ENCODE peak calls at places on chromosomes 7 and 10, in nine cellular contexts. V, J, D, K, H, F, Z, L and Y are unnamed samples.
A peak's percentile ranks its signal among the peaks of the same experiment; 100 is the strongest.

GRCh38 chr10:78211476-78212110 is 177.9 kb downstream of the RPS24 start:
- DNase-seq in V (no peak), J (peak; percentile 78), D (peak; percentile 11), K (peak; percentile 25), H (no peak), F (peak; percentile 23), Z (peak; percentile 64), L (no peak), Y (no peak)

GRCh38 chr10:110461088-110461487 is 36.6 kb upstream of the DUSP5 start:
- DNase-seq in V (no peak), J (no peak), D (no peak), K (no peak), H (no peak), F (no peak), Z (no peak), L (no peak), Y (no peak)

GRCh38 chr10:70551971-70552422 is 50.5 kb downstream of the PRF1 start:
- DNase-seq in V (no peak), J (peak; percentile 94), D (no peak), K (no peak), H (peak; percentile 77), F (no peak), Z (peak; percentile 96), L (no peak), Y (peak; percentile 75)

GRCh38 chr10:43680035-43680434 is 31.4 kb upstream of the ZNF32 start:
- DNase-seq in V (no peak), J (peak; percentile 43), D (peak; percentile 14), K (no peak), H (no peak), F (peak; percentile 49), Z (peak; percentile 24), L (no peak), Y (no peak)

GRCh38 chr7:6175642-6176041 is 96.8 kb downstream of the CYTH3 start:
- DNase-seq in V (no peak), J (peak; percentile 73), D (peak; percentile 60), K (no peak), H (no peak), F (no peak), Z (peak; percentile 83), L (no peak), Y (no peak)

GRCh38 chr7:151727579-151728285 is 149.2 kb downstream of the PRKAG2 start:
- DNase-seq in V (peak; percentile 44), J (peak; percentile 99), D (peak; percentile 98), K (peak; percentile 58), H (peak; percentile 89), F (peak; percentile 64), Z (peak; percentile 88), L (peak; percentile 79), Y (peak; percentile 96)

GRCh38 chr10:69092959-69093850 is 5.3 kb downstream of the SRGN start:
- DNase-seq in V (peak; percentile 91), J (peak; percentile 89), D (peak; percentile 77), K (peak; percentile 75), H (peak; percentile 82), F (peak; percentile 93), Z (peak; percentile 92), L (peak; percentile 63), Y (peak; percentile 72)

GRCh38 chr10:87752571-87752970 is 65.5 kb downstream of the ATAD1 start:
- DNase-seq in V (no peak), J (peak; percentile 67), D (peak; percentile 71), K (no peak), H (no peak), F (no peak), Z (peak; percentile 59), L (no peak), Y (no peak)

GRCh38 chr7:8210845-8211724 is 50.9 kb downstream of the ICA1 start:
- DNase-seq in V (no peak), J (no peak), D (no peak), K (no peak), H (no peak), F (no peak), Z (no peak), L (no peak), Y (no peak)

DNA sequence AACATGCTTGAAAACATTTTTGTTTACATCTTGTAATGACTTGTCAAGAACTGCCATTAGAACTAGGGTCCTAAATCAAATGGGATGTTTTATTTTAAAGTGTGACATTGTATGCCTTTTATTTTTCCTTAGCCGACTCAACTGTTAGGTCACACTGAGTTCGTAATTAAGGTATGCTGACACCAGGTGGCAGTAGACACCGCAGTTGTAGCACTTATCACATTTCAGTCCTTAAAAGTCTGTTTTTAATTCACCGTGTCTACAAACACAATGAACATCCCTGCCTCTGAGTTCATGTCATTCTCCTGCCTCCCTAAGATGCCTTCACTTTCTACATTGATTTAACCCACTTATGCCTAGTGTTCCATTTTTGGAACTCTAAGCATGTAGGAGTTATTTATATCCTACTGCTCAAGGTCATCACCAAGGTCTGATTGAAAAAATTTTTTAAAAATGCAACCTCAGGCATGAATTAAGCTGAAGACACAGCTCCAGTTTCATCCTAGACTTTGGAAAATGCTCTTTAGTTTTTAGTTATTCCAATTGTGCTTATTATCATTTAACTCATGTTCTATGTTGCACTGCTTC is 186.1 kb downstream of the BMPER start:
- DNase-seq in V (peak; percentile 46), J (peak; percentile 81), D (peak; percentile 42), K (no peak), H (no peak), F (peak; percentile 29), Z (peak; percentile 81), L (no peak), Y (no peak)
- TF ChIP-seq CTCF in V (peak; percentile 52), J (peak; percentile 32), D (peak; percentile 72), K (no peak), H (no peak), F (peak; percentile 24), Z (peak; percentile 61), L (peak; percentile 18), Y (peak; percentile 50)

GRCh38 chr7:106660862-106661720 is at the start of gene CCDC71L:
- DNase-seq in V (peak; percentile 96), J (peak; percentile 97), D (peak; percentile 87), K (peak; percentile 91), H (peak; percentile 97), F (peak; percentile 100), Z (peak; percentile 95), L (peak; percentile 94), Y (peak; percentile 78)

GRCh38 chr7:106659369-106659962 is 1.5 kb downstream of the CCDC71L start:
- DNase-seq in V (peak; percentile 3), J (no peak), D (no peak), K (no peak), H (no peak), F (no peak), Z (peak; percentile 56), L (no peak), Y (no peak)

GRCh38 chr7:106657085-106657991 is 3.6 kb downstream of the CCDC71L start:
- DNase-seq in V (peak; percentile 37), J (no peak), D (no peak), K (no peak), H (no peak), F (no peak), Z (peak; percentile 42), L (no peak), Y (no peak)

GRCh38 chr7:106659963-106660861 is 746 bp downstream of the CCDC71L start:
- DNase-seq in V (peak; percentile 94), J (peak; percentile 92), D (peak; percentile 74), K (peak; percentile 55), H (peak; percentile 86), F (peak; percentile 94), Z (peak; percentile 87), L (peak; percentile 72), Y (no peak)

DNA sequence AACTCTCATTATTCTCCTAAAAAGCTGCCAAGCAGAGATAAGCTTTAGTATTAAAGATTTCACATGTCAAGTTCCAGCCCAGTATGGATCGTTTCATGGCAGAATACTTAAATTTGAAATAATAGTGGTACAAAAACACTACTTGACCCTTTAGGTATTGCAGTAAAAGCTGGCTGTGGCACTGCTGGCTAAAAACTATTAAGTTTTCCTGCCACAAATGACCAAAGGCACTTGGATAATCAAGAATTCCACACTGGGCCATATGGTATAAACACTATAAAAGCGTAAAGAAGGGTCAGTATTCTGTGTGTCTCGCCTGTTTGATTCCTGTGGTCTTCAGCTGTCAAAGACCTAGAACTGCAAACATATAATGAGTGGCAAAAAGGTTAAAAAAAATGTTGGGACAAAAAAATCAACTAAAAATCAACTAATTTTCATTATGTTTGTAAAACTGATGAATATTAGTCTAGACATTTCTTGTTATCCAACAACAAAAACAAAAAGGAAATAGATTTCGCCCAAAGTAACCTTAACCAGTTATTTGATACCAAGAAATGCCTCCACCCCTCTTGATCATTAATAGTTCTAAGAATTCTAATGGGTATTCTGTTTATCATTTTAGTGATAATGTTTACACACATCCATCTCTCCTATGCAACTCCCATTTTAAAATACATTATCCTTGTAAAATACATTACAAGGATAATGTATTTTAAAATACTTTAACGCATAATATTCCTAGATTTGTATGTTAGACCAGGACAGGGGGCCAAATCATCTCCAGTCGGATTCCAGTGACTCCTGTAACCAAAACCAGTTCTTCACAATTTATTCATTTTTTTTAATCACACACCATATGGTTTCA is 2.2 kb downstream of the CCDC71L start:
- DNase-seq in V (no peak), J (no peak), D (no peak), K (no peak), H (no peak), F (peak; percentile 37), Z (no peak), L (no peak), Y (no peak)
- H3K4me3 ChIP-seq in V (peak overlapping the region; percentile 84), J (peak overlapping the region; percentile 98), D (peak overlapping the region; percentile 99), K (peak overlapping the region; percentile 88), H (peak overlapping the region; percentile 66), F (peak overlapping the region; percentile 73), Z (peak overlapping the region; percentile 91), L (peak overlapping the region; percentile 84), Y (peak overlapping the region; percentile 66)

GRCh38 chr10:99430116-99430450 is 341 bp downstream of the GOT1 start:
- DNase-seq in V (no peak), J (no peak), D (no peak), K (no peak), H (no peak), F (no peak), Z (no peak), L (no peak), Y (no peak)
- TF ChIP-seq CTCF in V (no peak), J (peak; percentile 4), D (no peak), K (no peak), H (no peak), F (no peak), Z (no peak), L (no peak), Y (no peak)

GRCh38 chr10:76618641-76619040 is 1019.0 kb downstream of the KCNMA1 start:
- DNase-seq in V (no peak), J (no peak), D (no peak), K (no peak), H (no peak), F (no peak), Z (no peak), L (no peak), Y (no peak)

GRCh38 chr10:76621886-76622620 is 1015.6 kb downstream of the KCNMA1 start:
- DNase-seq in V (no peak), J (peak; percentile 46), D (no peak), K (no peak), H (no peak), F (no peak), Z (no peak), L (no peak), Y (no peak)

GRCh38 chr10:76615049-76615448 is 1022.6 kb downstream of the KCNMA1 start:
- DNase-seq in V (no peak), J (no peak), D (no peak), K (no peak), H (no peak), F (no peak), Z (no peak), L (no peak), Y (no peak)

GRCh38 chr10:76618171-76618570 is 1019.4 kb downstream of the KCNMA1 start:
- DNase-seq in V (no peak), J (no peak), D (no peak), K (no peak), H (no peak), F (no peak), Z (no peak), L (no peak), Y (no peak)
- H3K4me3 ChIP-seq in V (no peak overlapping the region), J (no peak overlapping the region), D (no peak overlapping the region), K (no peak overlapping the region), H (no peak overlapping the region), F (no peak overlapping the region), Z (no peak overlapping the region), L (no peak overlapping the region), Y (no peak overlapping the region)